ENCODE peak calls at places on chromosomes 5 and 9, in four cellular contexts. One of them, this sample, is unnamed.

GRCh38 chr9:3942351-3942750 is 357.5 kb downstream of the GLIS3 start:
- DNase-seq in neural progenitor cell: no peak
- DNase-seq in A549: no peak
- DNase-seq in foreskin fibroblast: no peak
- DNase-seq in this sample: no peak

GRCh38 chr5:160369990-160370712 is at the start of gene C1QTNF2:
- DNase-seq in neural progenitor cell: peak; percentile 78
- DNase-seq in A549: peak; percentile 56
- DNase-seq in foreskin fibroblast: peak; percentile 67
- DNase-seq in this sample: peak; percentile 66

GRCh38 chr5:14451866-14452265 is 129.7 kb upstream of the OTULINL start:
- DNase-seq in neural progenitor cell: no peak
- DNase-seq in A549: no peak
- DNase-seq in foreskin fibroblast: no peak
- DNase-seq in this sample: no peak

GRCh38 chr9:121645003-121645402 is 6.4 kb upstream of the DAB2IP start:
- DNase-seq in neural progenitor cell: no peak
- DNase-seq in A549: no peak
- DNase-seq in foreskin fibroblast: no peak
- DNase-seq in this sample: no peak

GRCh38 chr5:132260714-132261615 is 3.5 kb downstream of the PDLIM4 start:
- DNase-seq in neural progenitor cell: no peak
- DNase-seq in A549: no peak
- DNase-seq in foreskin fibroblast: peak; percentile 84
- DNase-seq in this sample: peak; percentile 95

GRCh38 chr5:41754857-41755256 is 115.4 kb downstream of the OXCT1 start:
- DNase-seq in neural progenitor cell: no peak
- DNase-seq in A549: no peak
- DNase-seq in foreskin fibroblast: no peak
- DNase-seq in this sample: no peak

GRCh38 chr5:146762830-146763229 is 115.7 kb downstream of the PPP2R2B start:
- DNase-seq in neural progenitor cell: no peak
- DNase-seq in A549: no peak
- DNase-seq in foreskin fibroblast: no peak
- DNase-seq in this sample: no peak

GRCh38 chr5:171207256-171207866 is 101.7 kb upstream of the TLX3 start:
- DNase-seq in neural progenitor cell: peak; percentile 61
- DNase-seq in A549: peak; percentile 52
- DNase-seq in foreskin fibroblast: peak; percentile 32
- DNase-seq in this sample: peak; percentile 53

GRCh38 chr5:133201310-133201709 is 149.5 kb downstream of the HSPA4 start:
- DNase-seq in neural progenitor cell: no peak
- DNase-seq in A549: no peak
- DNase-seq in foreskin fibroblast: no peak
- DNase-seq in this sample: no peak

GRCh38 chr5:151126199-151126645 is 31.4 kb downstream of the ANXA6 start:
- DNase-seq in neural progenitor cell: peak; percentile 91
- DNase-seq in A549: peak; percentile 74
- DNase-seq in foreskin fibroblast: peak; percentile 57
- DNase-seq in this sample: peak; percentile 59

GRCh38 chr9:81787747-81788632 is 98.6 kb upstream of the TLE1 start:
- DNase-seq in neural progenitor cell: no peak
- DNase-seq in A549: peak; percentile 41
- DNase-seq in foreskin fibroblast: peak; percentile 76
- DNase-seq in this sample: peak; percentile 92

GRCh38 chr5:8831854-8832253 is 714.0 kb downstream of the SEMA5A start:
- DNase-seq in neural progenitor cell: no peak
- DNase-seq in A549: no peak
- DNase-seq in foreskin fibroblast: peak; percentile 28
- DNase-seq in this sample: no peak

GRCh38 chr5:66882592-66883227 is 286.5 kb downstream of the MAST4 start:
- DNase-seq in neural progenitor cell: no peak
- DNase-seq in A549: peak; percentile 33
- DNase-seq in foreskin fibroblast: no peak
- DNase-seq in this sample: peak; percentile 61

GRCh38 chr5:30849801-30850370 is 343.6 kb upstream of the CDH6 start:
- DNase-seq in neural progenitor cell: no peak
- DNase-seq in A549: peak; percentile 22
- DNase-seq in foreskin fibroblast: no peak
- DNase-seq in this sample: peak; percentile 98

GRCh38 chr5:180104131-180104530 is 32.6 kb upstream of the RNF130 start:
- DNase-seq in neural progenitor cell: no peak
- DNase-seq in A549: no peak
- DNase-seq in foreskin fibroblast: no peak
- DNase-seq in this sample: no peak

GRCh38 chr5:62643556-62644451 is 65.2 kb downstream of the LRRC70 start:
- DNase-seq in neural progenitor cell: no peak
- DNase-seq in A549: no peak
- DNase-seq in foreskin fibroblast: no peak
- DNase-seq in this sample: no peak

GRCh38 chr9:31639444-31639843 is 745.0 kb upstream of the ACO1 start:
- DNase-seq in neural progenitor cell: peak; percentile 39
- DNase-seq in A549: no peak
- DNase-seq in foreskin fibroblast: no peak
- DNase-seq in this sample: no peak

GRCh38 chr9:1052119-1052907 is 2.2 kb downstream of the DMRT2 start:
- DNase-seq in neural progenitor cell: no peak
- DNase-seq in A549: no peak
- DNase-seq in foreskin fibroblast: no peak
- DNase-seq in this sample: no peak

GRCh38 chr5:111072949-111073682 is 1.6 kb downstream of the TSLP start:
- DNase-seq in neural progenitor cell: peak; percentile 74
- DNase-seq in A549: peak; percentile 11
- DNase-seq in foreskin fibroblast: peak; percentile 41
- DNase-seq in this sample: no peak

GRCh38 chr9:114099523-114100270 is 605 bp upstream of the KIF12 start:
- DNase-seq in neural progenitor cell: no peak
- DNase-seq in A549: no peak
- DNase-seq in foreskin fibroblast: no peak
- DNase-seq in this sample: no peak

GRCh38 chr5:41427505-41427904 is 82.9 kb downstream of the PLCXD3 start:
- DNase-seq in neural progenitor cell: no peak
- DNase-seq in A549: no peak
- DNase-seq in foreskin fibroblast: no peak
- DNase-seq in this sample: no peak

GRCh38 chr9:136007906-136008692 is 46.9 kb upstream of the UBAC1 start:
- DNase-seq in neural progenitor cell: no peak
- DNase-seq in A549: peak; percentile 94
- DNase-seq in foreskin fibroblast: peak; percentile 57
- DNase-seq in this sample: peak; percentile 61

GRCh38 chr5:149962040-149962439 is 1.5 kb downstream of the SLC26A2 start:
- DNase-seq in neural progenitor cell: peak; percentile 27
- DNase-seq in A549: peak; percentile 80
- DNase-seq in foreskin fibroblast: peak; percentile 40
- DNase-seq in this sample: peak; percentile 71

GRCh38 chr9:106634641-106635040 is 228.3 kb upstream of the ZNF462 start:
- DNase-seq in neural progenitor cell: no peak
- DNase-seq in A549: no peak
- DNase-seq in foreskin fibroblast: no peak
- DNase-seq in this sample: no peak

GRCh38 chr5:127886141-127886540 is 182.9 kb downstream of the CCDC192 start:
- DNase-seq in neural progenitor cell: no peak
- DNase-seq in A549: no peak
- DNase-seq in foreskin fibroblast: no peak
- DNase-seq in this sample: no peak

GRCh38 chr9:97437151-97437550 is 25.3 kb downstream of the TDRD7 start:
- DNase-seq in neural progenitor cell: no peak
- DNase-seq in A549: no peak
- DNase-seq in foreskin fibroblast: no peak
- DNase-seq in this sample: no peak

GRCh38 chr5:31954091-31954490 is 220.0 kb downstream of the GOLPH3 start:
- DNase-seq in neural progenitor cell: no peak
- DNase-seq in A549: no peak
- DNase-seq in foreskin fibroblast: no peak
- DNase-seq in this sample: no peak

GRCh38 chr5:34709861-34710673 is 53.9 kb downstream of the RAI14 start:
- DNase-seq in neural progenitor cell: no peak
- DNase-seq in A549: no peak
- DNase-seq in foreskin fibroblast: peak; percentile 59
- DNase-seq in this sample: peak; percentile 96

GRCh38 chr9:99015448-99015847 is 71.7 kb downstream of the COL15A1 start:
- DNase-seq in neural progenitor cell: no peak
- DNase-seq in A549: no peak
- DNase-seq in foreskin fibroblast: no peak
- DNase-seq in this sample: no peak

GRCh38 chr5:73451218-73452130 is 2.9 kb upstream of the FOXD1 start:
- DNase-seq in neural progenitor cell: peak; percentile 82
- DNase-seq in A549: no peak
- DNase-seq in foreskin fibroblast: peak; percentile 63
- DNase-seq in this sample: peak; percentile 69

GRCh38 chr5:34474573-34475021 is 181.5 kb upstream of the RAI14 start:
- DNase-seq in neural progenitor cell: peak; percentile 60
- DNase-seq in A549: peak; percentile 57
- DNase-seq in foreskin fibroblast: peak; percentile 37
- DNase-seq in this sample: peak; percentile 58

GRCh38 chr9:83238871-83239624 is 176.1 kb upstream of the RASEF start:
- DNase-seq in neural progenitor cell: no peak
- DNase-seq in A549: no peak
- DNase-seq in foreskin fibroblast: no peak
- DNase-seq in this sample: no peak

GRCh38 chr9:93436655-93437407 is 14.7 kb upstream of the FAM120A start:
- DNase-seq in neural progenitor cell: no peak
- DNase-seq in A549: no peak
- DNase-seq in foreskin fibroblast: no peak
- DNase-seq in this sample: no peak

GRCh38 chr9:129568560-129569505 is 52.1 kb downstream of the C9orf50 start:
- DNase-seq in neural progenitor cell: peak; percentile 84
- DNase-seq in A549: peak; percentile 53
- DNase-seq in foreskin fibroblast: no peak
- DNase-seq in this sample: peak; percentile 48

GRCh38 chr5:178385472-178385853 is 152.9 kb upstream of the PHYKPL start:
- DNase-seq in neural progenitor cell: no peak
- DNase-seq in A549: no peak
- DNase-seq in foreskin fibroblast: no peak
- DNase-seq in this sample: no peak

GRCh38 chr5:178383301-178383918 is 150.8 kb upstream of the PHYKPL start:
- DNase-seq in neural progenitor cell: no peak
- DNase-seq in A549: no peak
- DNase-seq in foreskin fibroblast: no peak
- DNase-seq in this sample: no peak

GRCh38 chr5:178386532-178386931 is 153.9 kb upstream of the PHYKPL start:
- DNase-seq in neural progenitor cell: no peak
- DNase-seq in A549: no peak
- DNase-seq in foreskin fibroblast: no peak
- DNase-seq in this sample: no peak

GRCh38 chr5:178383919-178384814 is 151.6 kb upstream of the PHYKPL start:
- DNase-seq in neural progenitor cell: peak; percentile 46
- DNase-seq in A549: no peak
- DNase-seq in foreskin fibroblast: no peak
- DNase-seq in this sample: no peak

GRCh38 chr5:178384815-178385471 is 152.3 kb upstream of the PHYKPL start:
- DNase-seq in neural progenitor cell: no peak
- DNase-seq in A549: no peak
- DNase-seq in foreskin fibroblast: no peak
- DNase-seq in this sample: no peak
- TF ChIP-seq CTCF in neural progenitor cell: no peak
- TF ChIP-seq CTCF in A549: no peak
- TF ChIP-seq CTCF in foreskin fibroblast: no peak
- TF ChIP-seq CTCF in this sample: no peak

GRCh38 chr5:158874814-158875213 is 224.9 kb downstream of the EBF1 start:
- DNase-seq in neural progenitor cell: no peak
- DNase-seq in A549: no peak
- DNase-seq in foreskin fibroblast: no peak
- DNase-seq in this sample: no peak
- H3K4me3 ChIP-seq in neural progenitor cell: no peak overlapping the region
- H3K4me3 ChIP-seq in A549: no peak overlapping the region
- H3K4me3 ChIP-seq in foreskin fibroblast: no peak overlapping the region
- H3K4me3 ChIP-seq in this sample: no peak overlapping the region

GRCh38 chr5:129384736-129385135 is 75.4 kb upstream of the ADAMTS19 start:
- DNase-seq in neural progenitor cell: no peak
- DNase-seq in A549: no peak
- DNase-seq in foreskin fibroblast: peak; percentile 12
- DNase-seq in this sample: no peak

GRCh38 chr5:129377504-129377903 is 82.6 kb upstream of the ADAMTS19 start:
- DNase-seq in neural progenitor cell: no peak
- DNase-seq in A549: no peak
- DNase-seq in foreskin fibroblast: no peak
- DNase-seq in this sample: no peak

GRCh38 chr5:129382921-129383672 is 77.0 kb upstream of the ADAMTS19 start:
- DNase-seq in neural progenitor cell: no peak
- DNase-seq in A549: no peak
- DNase-seq in foreskin fibroblast: peak; percentile 44
- DNase-seq in this sample: no peak

GRCh38 chr5:129379406-129379805 is 80.7 kb upstream of the ADAMTS19 start:
- DNase-seq in neural progenitor cell: no peak
- DNase-seq in A549: no peak
- DNase-seq in foreskin fibroblast: peak; percentile 30
- DNase-seq in this sample: peak; percentile 40

DNA sequence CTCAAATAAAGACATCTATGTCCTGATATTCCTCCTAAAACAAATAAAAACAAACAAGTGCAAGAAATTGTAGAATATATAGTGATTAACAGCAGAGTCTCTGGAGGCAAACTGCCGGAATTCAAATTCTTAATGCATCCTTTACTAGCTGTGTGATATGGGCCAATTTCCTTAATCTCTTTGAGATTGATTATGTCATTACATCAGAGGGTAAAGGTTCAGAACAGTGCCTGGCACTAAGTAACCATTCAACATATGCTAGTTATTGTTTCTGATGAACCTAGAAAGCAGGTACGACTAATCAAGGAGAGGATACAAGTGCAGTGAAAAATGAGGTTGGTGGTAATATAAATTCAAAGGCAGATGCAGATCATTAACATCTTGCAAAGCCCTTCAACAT is 81.1 kb upstream of the ADAMTS19 start:
- DNase-seq in neural progenitor cell: no peak
- DNase-seq in A549: no peak
- DNase-seq in foreskin fibroblast: no peak
- DNase-seq in this sample: no peak
- TF ChIP-seq CTCF in neural progenitor cell: no peak
- TF ChIP-seq CTCF in A549: no peak
- TF ChIP-seq CTCF in foreskin fibroblast: no peak
- TF ChIP-seq CTCF in this sample: no peak

DNA sequence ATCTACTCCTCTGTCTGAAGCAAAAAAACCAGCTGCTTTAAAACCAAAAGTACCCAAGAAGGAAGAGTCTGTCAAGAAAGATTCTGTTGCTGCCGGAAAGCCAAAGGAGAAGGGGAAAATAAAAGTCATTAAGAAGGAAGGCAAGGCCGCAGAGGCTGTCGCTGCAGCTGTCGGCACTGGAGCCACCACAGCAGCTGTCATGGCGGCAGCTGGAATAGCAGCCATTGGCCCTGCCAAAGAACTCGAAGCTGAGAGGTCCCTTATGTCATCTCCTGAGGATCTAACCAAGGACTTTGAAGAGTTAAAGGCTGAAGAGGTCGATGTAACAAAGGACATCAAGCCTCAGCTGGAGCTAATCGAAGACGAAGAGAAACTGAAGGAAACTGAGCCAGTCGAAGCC is 88.3 kb downstream of the MAP1B start:
- DNase-seq in neural progenitor cell: no peak
- DNase-seq in A549: no peak
- DNase-seq in foreskin fibroblast: no peak
- DNase-seq in this sample: no peak
- H3K4me3 ChIP-seq in neural progenitor cell: no peak overlapping the region
- H3K4me3 ChIP-seq in A549: no peak overlapping the region
- H3K4me3 ChIP-seq in foreskin fibroblast: no peak overlapping the region
- H3K4me3 ChIP-seq in this sample: no peak overlapping the region

This sample was measured in astrocyte of the spinal cord.